ENCODE peak calls at places on chromosomes 1 and 21, in six cellular contexts. K, U, C, T, A and R are unnamed samples.

GRCh38 chr1:236979149-236979890 is 24.9 kb downstream of the MT1HL1 start:
- DNase-seq in K (no peak), U (no peak), C (no peak), T (no peak), A (no peak), R (no peak)

GRCh38 chr1:54407201-54407956 is 1.2 kb upstream of the SSBP3 start:
- DNase-seq in K (peak), U (peak), C (peak), T (peak), A (peak), R (peak)

GRCh38 chr21:45010096-45010495 is 64.3 kb upstream of the ADARB1 start:
- DNase-seq in K (no peak), U (no peak), C (no peak), T (no peak), A (no peak), R (no peak)

GRCh38 chr1:207282049-207282448 is 39.4 kb upstream of the CD55 start:
- DNase-seq in K (no peak), U (no peak), C (no peak), T (peak), A (no peak), R (no peak)

GRCh38 chr1:232538224-232538942 is 91.5 kb downstream of the SIPA1L2 start:
- DNase-seq in K (no peak), U (peak), C (no peak), T (peak), A (no peak), R (no peak)

GRCh38 chr1:223358826-223359225 is 5.2 kb downstream of the SUSD4 start:
- DNase-seq in K (no peak), U (no peak), C (no peak), T (no peak), A (no peak), R (no peak)

GRCh38 chr1:48571303-48571987 is 99.4 kb upstream of the SPATA6 start:
- DNase-seq in K (no peak), U (no peak), C (no peak), T (no peak), A (no peak), R (no peak)

GRCh38 chr1:84090447-84091244 is 53.4 kb upstream of the PRKACB start:
- DNase-seq in K (no peak), U (no peak), C (no peak), T (no peak), A (no peak), R (no peak)

GRCh38 chr1:90402893-90403849 is 313.9 kb downstream of the BARHL2 start:
- DNase-seq in K (peak), U (peak), C (no peak), T (peak), A (no peak), R (peak)

GRCh38 chr21:26405071-26405470 is 168.0 kb downstream of the CYYR1 start:
- DNase-seq in K (no peak), U (no peak), C (no peak), T (peak), A (no peak), R (no peak)

GRCh38 chr1:1489861-1490260 is 18.3 kb downstream of the ATAD3B start:
- DNase-seq in K (no peak), U (no peak), C (no peak), T (no peak), A (no peak), R (no peak)

GRCh38 chr21:42413500-42413899 is 9.8 kb downstream of the UBASH3A start:
- DNase-seq in K (no peak), U (no peak), C (no peak), T (no peak), A (no peak), R (no peak)

GRCh38 chr1:201192478-201192804 is 1.8 kb downstream of the IGFN1 start:
- DNase-seq in K (no peak), U (no peak), C (no peak), T (peak), A (no peak), R (no peak)

GRCh38 chr1:153799566-153800465 is 24.6 kb downstream of the SLC27A3 start:
- DNase-seq in K (no peak), U (peak), C (no peak), T (no peak), A (no peak), R (no peak)

GRCh38 chr1:212701910-212702309 is 2.3 kb upstream of the BATF3 start:
- DNase-seq in K (no peak), U (no peak), C (no peak), T (no peak), A (no peak), R (no peak)

GRCh38 chr1:58779059-58779754 is 4.6 kb downstream of the JUN start:
- DNase-seq in K (no peak), U (no peak), C (no peak), T (no peak), A (no peak), R (no peak)

GRCh38 chr1:114718661-114719423 is 2.3 kb upstream of the NRAS start:
- DNase-seq in K (no peak), U (no peak), C (no peak), T (no peak), A (no peak), R (no peak)

GRCh38 chr1:56248138-56248537 is 331.2 kb downstream of the PLPP3 start:
- DNase-seq in K (no peak), U (no peak), C (no peak), T (no peak), A (no peak), R (no peak)

GRCh38 chr21:38729745-38730401 is 75.9 kb upstream of the ETS2 start:
- DNase-seq in K (no peak), U (no peak), C (no peak), T (no peak), A (no peak), R (no peak)

GRCh38 chr1:210687582-210688279 is 359.0 kb downstream of the HHAT start:
- DNase-seq in K (no peak), U (no peak), C (no peak), T (no peak), A (no peak), R (no peak)

GRCh38 chr1:209248649-209249279 is 334.8 kb upstream of the CAMK1G start:
- DNase-seq in K (peak), U (peak), C (peak), T (peak), A (peak), R (peak)